ENCODE peak calls at places on chromosome 21, in seven cellular contexts. D is nephron progenitor cell, A is body of pancreas, R is gastrocnemius medialis, V is IMR-90, X is fibroblast of mammary gland, N is cardiac fibroblast. B is an unnamed sample.

GRCh38 chr21:45140346-45140940 is 66.1 kb downstream of the ADARB1 start:
- DNase-seq in D (peak; percentile 76), A (peak; percentile 73), R (peak; percentile 80), V (peak; percentile 95), X (peak; percentile 92), N (peak; percentile 96), B (peak; percentile 61)

GRCh38 chr21:29849735-29850176 is 90.0 kb downstream of the GRIK1 start:
- DNase-seq in D (peak; percentile 52), A (peak; percentile 70), R (peak; percentile 15), V (peak; percentile 57), X (peak; percentile 63), N (peak; percentile 75), B (no peak)

GRCh38 chr21:14607262-14607661 is 61.1 kb upstream of the SAMSN1 start:
- DNase-seq in D (no peak), A (no peak), R (no peak), V (no peak), X (no peak), N (no peak), B (no peak)

GRCh38 chr21:26851109-26851944 is 6.1 kb upstream of the ADAMTS1 start:
- DNase-seq in D (no peak), A (no peak), R (no peak), V (no peak), X (no peak), N (no peak), B (no peak)

GRCh38 chr21:14403681-14404318 is 20.9 kb upstream of the HSPA13 start:
- DNase-seq in D (no peak), A (no peak), R (no peak), V (peak; percentile 45), X (peak; percentile 45), N (peak; percentile 56), B (no peak)

GRCh38 chr21:36184561-36184960 is 27.9 kb downstream of the DOP1B start:
- DNase-seq in D (no peak), A (no peak), R (no peak), V (no peak), X (no peak), N (no peak), B (no peak)

GRCh38 chr21:30340714-30341573 is 3.5 kb upstream of the KRTAP27-1 start:
- DNase-seq in D (peak; percentile 57), A (peak; percentile 43), R (no peak), V (peak; percentile 10), X (peak; percentile 47), N (peak; percentile 63), B (no peak)

GRCh38 chr21:45575993-45576837 is 34.0 kb upstream of the SLC19A1 start:
- DNase-seq in D (no peak), A (no peak), R (no peak), V (no peak), X (no peak), N (no peak), B (no peak)

GRCh38 chr21:44013380-44014088 is 1.4 kb downstream of the TRAPPC10 start:
- DNase-seq in D (no peak), A (no peak), R (no peak), V (peak; percentile 4), X (no peak), N (peak; percentile 11), B (no peak)

GRCh38 chr21:14453339-14453738 is 70.4 kb upstream of the HSPA13 start:
- DNase-seq in D (no peak), A (no peak), R (no peak), V (no peak), X (no peak), N (no peak), B (no peak)

GRCh38 chr21:46461909-46462308 is 3.2 kb downstream of the DIP2A start:
- DNase-seq in D (no peak), A (peak; percentile 47), R (no peak), V (no peak), X (no peak), N (no peak), B (no peak)

GRCh38 chr21:30072496-30072895 is 94.1 kb downstream of the CLDN17 start:
- DNase-seq in D (peak; percentile 20), A (no peak), R (no peak), V (no peak), X (peak; percentile 52), N (peak; percentile 53), B (no peak)

GRCh38 chr21:43911015-43911934 is 46.3 kb downstream of the AGPAT3 start:
- DNase-seq in D (no peak), A (no peak), R (peak; percentile 74), V (no peak), X (peak; percentile 36), N (peak; percentile 11), B (no peak)

GRCh38 chr21:34065015-34065414 is 8.4 kb upstream of the MRPS6 start:
- DNase-seq in D (no peak), A (no peak), R (no peak), V (no peak), X (no peak), N (peak; percentile 6), B (no peak)
- TF ChIP-seq CTCF in D (no peak), A (no peak), R (no peak), V (no peak), X (no peak), N (no peak), B (no peak)

DNA sequence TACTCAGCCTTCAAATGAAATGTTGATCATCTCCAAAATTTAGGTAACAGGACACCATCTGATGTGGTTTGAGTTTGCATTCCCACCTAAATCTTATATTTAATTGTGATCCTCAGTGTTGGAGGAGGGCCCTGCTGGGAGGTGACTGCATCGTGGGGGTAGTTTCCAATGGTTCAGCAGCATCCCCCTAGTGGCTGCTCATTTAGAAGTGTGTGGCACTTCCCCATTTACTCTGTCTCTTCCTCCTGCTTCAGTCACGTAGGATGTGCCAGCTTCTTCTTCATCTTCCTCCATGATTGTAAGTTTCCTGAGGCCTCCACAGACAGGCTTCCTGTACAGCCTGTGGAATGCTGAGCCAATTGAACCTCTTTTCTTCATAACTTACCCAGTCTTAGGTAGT is 731.2 kb downstream of the USP25 start:
- DNase-seq in D (no peak), A (no peak), R (no peak), V (no peak), X (no peak), N (no peak), B (no peak)
- TF ChIP-seq CTCF in D (no peak), A (no peak), R (no peak), V (no peak), X (no peak), N (peak; percentile 18), B (no peak)

GRCh38 chr21:31921079-31921478 is 48.3 kb downstream of the HUNK start:
- DNase-seq in D (no peak), A (no peak), R (no peak), V (peak; percentile 91), X (peak; percentile 30), N (no peak), B (no peak)

GRCh38 chr21:31920275-31920674 is 47.5 kb downstream of the HUNK start:
- DNase-seq in D (no peak), A (no peak), R (no peak), V (no peak), X (no peak), N (no peak), B (no peak)

GRCh38 chr21:31915566-31915965 is 42.7 kb downstream of the HUNK start:
- DNase-seq in D (no peak), A (no peak), R (no peak), V (no peak), X (no peak), N (no peak), B (no peak)

GRCh38 chr21:31917108-31917507 is 44.3 kb downstream of the HUNK start:
- DNase-seq in D (no peak), A (no peak), R (no peak), V (no peak), X (no peak), N (no peak), B (no peak)

GRCh38 chr21:31918250-31918775 is 45.5 kb downstream of the HUNK start:
- DNase-seq in D (no peak), A (no peak), R (no peak), V (no peak), X (no peak), N (no peak), B (no peak)
- TF ChIP-seq CTCF in D (no peak), A (no peak), R (no peak), V (no peak), X (no peak), N (no peak), B (no peak)

GRCh38 chr21:41933259-41934079 is 20.3 kb downstream of the C2CD2 start:
- DNase-seq in D (no peak), A (no peak), R (no peak), V (peak; percentile 56), X (peak; percentile 56), N (peak; percentile 81), B (no peak)
- TF ChIP-seq CTCF in D (no peak), A (peak; percentile 21), R (peak; percentile 14), V (peak; percentile 54), X (peak; percentile 44), N (peak; percentile 66), B (no peak)

GRCh38 chr21:34986561-34987533 is 62.3 kb downstream of the RUNX1 start:
- DNase-seq in D (no peak), A (no peak), R (no peak), V (peak; percentile 81), X (peak; percentile 87), N (peak; percentile 61), B (peak; percentile 33)
- TF ChIP-seq CTCF in D (no peak), A (no peak), R (no peak), V (peak; percentile 14), X (peak; percentile 13), N (peak; percentile 27), B (no peak)

GRCh38 chr21:39025198-39025597 is 158.1 kb downstream of the PSMG1 start:
- DNase-seq in D (no peak), A (no peak), R (no peak), V (no peak), X (no peak), N (no peak), B (no peak)

GRCh38 chr21:39021475-39021832 is 161.8 kb downstream of the PSMG1 start:
- DNase-seq in D (no peak), A (no peak), R (no peak), V (no peak), X (no peak), N (no peak), B (no peak)

GRCh38 chr21:39022035-39022900 is 161.0 kb downstream of the PSMG1 start:
- DNase-seq in D (no peak), A (no peak), R (no peak), V (no peak), X (no peak), N (no peak), B (no peak)

GRCh38 chr21:39024538-39024937 is 158.7 kb downstream of the PSMG1 start:
- DNase-seq in D (no peak), A (no peak), R (no peak), V (no peak), X (no peak), N (no peak), B (no peak)

DNA sequence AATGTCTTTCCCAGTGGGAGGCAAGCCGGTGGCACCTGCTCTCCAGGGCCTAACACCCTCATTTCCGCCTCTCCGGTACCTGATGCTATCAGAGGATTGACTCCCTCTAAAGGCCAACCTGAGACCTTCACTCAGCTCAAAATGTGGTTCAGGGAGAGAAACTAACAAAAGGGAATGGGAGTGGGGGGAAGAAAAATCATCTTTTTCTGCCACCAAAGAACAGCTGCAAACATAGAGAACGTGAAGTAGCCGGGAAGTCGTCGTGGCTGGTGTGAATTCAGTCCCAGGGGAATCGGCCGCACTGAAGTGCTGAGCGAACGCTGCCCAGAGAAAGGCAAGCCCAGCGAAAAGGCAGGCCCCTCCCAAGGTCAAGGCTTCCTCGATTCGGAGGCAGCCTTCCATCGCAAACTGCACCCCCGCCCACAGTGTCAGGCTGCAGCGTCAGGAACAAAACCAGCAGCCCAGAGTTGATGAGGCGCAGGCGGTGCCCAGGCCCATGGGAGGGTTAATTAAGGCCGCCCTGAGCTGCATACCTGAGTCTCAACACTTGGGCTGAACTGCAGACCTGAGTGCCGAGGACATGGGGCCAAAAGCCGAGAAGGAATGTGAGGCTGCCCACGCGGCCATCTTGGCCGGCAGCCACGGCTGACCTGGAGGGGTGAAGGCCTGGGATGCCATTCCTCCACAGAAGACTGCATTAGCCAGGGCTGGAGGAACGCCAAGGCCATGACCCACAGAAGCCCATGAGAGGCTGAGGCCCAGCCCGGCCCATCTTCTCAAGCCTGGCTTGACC is 160.2 kb downstream of the PSMG1 start:
- DNase-seq in D (peak; percentile 35), A (peak; percentile 69), R (peak; percentile 32), V (peak; percentile 28), X (peak; percentile 40), N (peak; percentile 98), B (no peak)
- TF ChIP-seq CTCF in D (peak; percentile 17), A (peak; percentile 38), R (peak; percentile 28), V (no peak), X (peak; percentile 18), N (no peak), B (no peak)

B was measured in natural killer cell.